ENCODE peak calls at places on chromosomes 13 and 19, in ten cellular contexts. G is tibial nerve, S is heart right ventricle, E is PC-3, U is osteoblast, I is breast epithelium, T is cardiac muscle cell, X is A549, Q is GM23338, V is psoas muscle. N is an unnamed sample. For H3K4me1, the result is how much of the 10 kb centered on the place peaks cover.

GRCh38 chr13:95115525-95115924 is 185.7 kb downstream of the ABCC4 start:
- DNase-seq in X (peak), I (no peak), U (peak), T (no peak), G (no peak), Q (no peak), E (peak), V (no peak), S (no peak), N (no peak)

GRCh38 chr19:3801412-3802096 is 15.4 kb upstream of the MATK start:
- DNase-seq in T (peak), U (peak), X (no peak), Q (peak), V (no peak), G (no peak), I (no peak), S (peak), E (peak), N (no peak)

GRCh38 chr13:99228737-99229691 is 28.4 kb downstream of the UBAC2 start:
- DNase-seq in Q (no peak), G (no peak), T (no peak), S (no peak), I (no peak), X (no peak), E (peak), U (peak), V (no peak), N (peak)

GRCh38 chr13:52195052-52195837 is 35.8 kb upstream of the NEK3 start:
- DNase-seq in U (peak), T (peak), G (peak), Q (peak), X (no peak), V (peak), I (peak), S (peak), E (peak), N (peak)

GRCh38 chr19:38733493-38734175 is 10.6 kb downstream of the CAPN12 start:
- DNase-seq in I (no peak), U (peak), V (no peak), Q (no peak), T (no peak), X (peak), G (no peak), E (no peak), S (peak), N (no peak)

GRCh38 chr13:48505597-48506091 is 27.2 kb downstream of the RCBTB2 start:
- DNase-seq in X (no peak), V (no peak), G (peak), S (no peak), E (no peak), Q (no peak), T (no peak), U (no peak), I (no peak), N (no peak)

GRCh38 chr19:48964205-48965032 is 690 bp upstream of the FTL start:
- DNase-seq in T (peak), E (no peak), X (peak), I (no peak), U (peak), S (no peak), Q (peak), V (no peak), G (no peak), N (peak)

GRCh38 chr13:112343591-112343990 is 32.6 kb upstream of the SPACA7 start:
- DNase-seq in X (no peak), E (no peak), G (no peak), U (no peak), Q (no peak), I (no peak), V (no peak), S (no peak), T (no peak), N (no peak)

GRCh38 chr19:16457195-16457953 is 14.4 kb downstream of the EPS15L1 start:
- DNase-seq in T (peak), V (peak), Q (peak), X (no peak), U (peak), G (no peak), E (peak), I (no peak), S (peak), N (peak)

GRCh38 chr19:29006057-29006735 is 206.8 kb downstream of the UQCRFS1 start:
- DNase-seq in I (no peak), Q (no peak), V (no peak), S (no peak), G (no peak), T (peak), E (no peak), X (no peak), U (no peak), N (no peak)

GRCh38 chr19:19538077-19538764 is at the start of gene CILP2:
- DNase-seq in U (peak), X (no peak), S (peak), Q (peak), I (no peak), V (peak), E (peak), T (peak), G (no peak), N (peak)

GRCh38 chr19:55479451-55480230 is 3.2 kb downstream of the ZNF628 start:
- DNase-seq in V (no peak), U (no peak), E (no peak), X (no peak), T (no peak), G (no peak), Q (no peak), I (no peak), S (no peak), N (no peak)

GRCh38 chr13:58583961-58584360 is 952.4 kb downstream of the PCDH17 start:
- DNase-seq in V (no peak), G (no peak), Q (no peak), I (no peak), U (no peak), E (peak), T (no peak), S (no peak), X (no peak), N (no peak)

GRCh38 chr13:100875392-100876043 is 200.9 kb upstream of the TMTC4 start:
- DNase-seq in V (no peak), T (peak), U (peak), S (no peak), I (no peak), E (peak), G (no peak), X (no peak), Q (no peak), N (peak)

GRCh38 chr13:44274838-44275237 is 98.8 kb upstream of the SERP2 start:
- DNase-seq in X (no peak), I (no peak), S (no peak), V (no peak), G (no peak), Q (no peak), T (no peak), E (no peak), U (no peak), N (no peak)

GRCh38 chr19:9354651-9355050 is 8.2 kb upstream of the ZNF177 start:
- DNase-seq in S (no peak), E (no peak), I (no peak), U (no peak), X (no peak), G (no peak), T (no peak), V (no peak), Q (no peak), N (no peak)

GRCh38 chr19:41321600-41322270 is 11.8 kb downstream of the CCDC97 start:
- DNase-seq in Q (peak), E (peak), I (no peak), V (peak), T (peak), G (no peak), S (no peak), X (peak), U (peak), N (no peak)

GRCh38 chr19:32866564-32867265 is 2.9 kb downstream of the SLC7A9 start:
- DNase-seq in G (no peak), E (no peak), X (no peak), S (no peak), Q (no peak), I (no peak), U (peak), T (no peak), V (no peak), N (no peak)

GRCh38 chr13:109821038-109821545 is 34.7 kb upstream of the IRS2 start:
- DNase-seq in Q (no peak), T (no peak), X (no peak), E (no peak), U (no peak), V (no peak), G (no peak), S (no peak), I (no peak), N (no peak)

GRCh38 chr13:112554214-112554850 is 33.6 kb downstream of the TUBGCP3 start:
- DNase-seq in Q (no peak), I (no peak), V (no peak), U (no peak), G (no peak), S (no peak), X (no peak), T (no peak), E (no peak), N (no peak)

GRCh38 chr19:8456064-8456463 is 11.3 kb downstream of the HNRNPM start:
- DNase-seq in G (no peak), Q (peak), I (no peak), S (no peak), X (peak), E (no peak), T (no peak), U (no peak), V (no peak), N (no peak)

GRCh38 chr19:32351807-32352630 is 6.6 kb downstream of the ZNF507 start:
- DNase-seq in G (no peak), X (no peak), T (peak), E (peak), S (no peak), V (no peak), I (no peak), Q (no peak), U (peak), N (no peak)

GRCh38 chr13:107339209-107339608 is 771.3 kb upstream of the ARGLU1 start:
- DNase-seq in E (peak), Q (peak), I (no peak), G (no peak), S (no peak), X (no peak), T (no peak), U (peak), V (no peak), N (no peak)
- H3K27ac ChIP-seq in E (no peak), Q (no peak), I (no peak), G (no peak), S (no peak), X (no peak), T (no peak), U (no peak), V (no peak), N (no peak)

DNA sequence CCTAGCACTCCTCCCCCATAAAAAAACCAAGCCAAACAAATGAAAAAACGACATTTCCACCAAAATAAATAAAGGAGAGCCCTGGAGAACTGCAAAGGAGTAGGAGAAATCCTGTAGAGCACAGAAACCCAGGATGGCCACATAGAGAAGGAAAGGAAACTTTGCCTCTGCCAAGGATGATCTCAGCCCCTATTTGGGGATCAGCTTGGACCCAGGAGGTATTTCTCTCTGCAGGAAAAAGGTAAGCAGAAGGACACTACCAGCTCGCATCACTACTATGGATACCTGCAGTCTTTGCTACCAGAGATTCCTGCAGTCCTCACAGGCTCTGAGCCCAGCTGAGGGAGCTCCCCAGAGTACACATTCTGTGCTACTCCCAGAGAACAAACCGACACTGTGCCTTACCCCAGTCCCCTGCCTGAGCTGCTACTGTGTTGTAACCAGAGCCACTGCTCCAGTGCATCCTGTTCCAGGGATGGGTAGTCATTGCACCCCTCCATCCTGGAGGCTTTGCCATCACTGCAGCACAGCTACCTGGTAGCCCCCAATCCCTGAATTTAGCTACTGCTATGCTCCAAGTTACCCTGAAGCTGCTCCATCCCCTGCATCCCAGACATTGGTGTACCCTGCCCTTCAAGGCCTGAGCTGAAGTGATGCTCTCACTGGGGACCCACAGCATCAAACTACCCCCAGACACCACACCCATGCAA is 41.7 kb downstream of the VWA8 start:
- DNase-seq in V (no peak), T (no peak), U (no peak), S (no peak), Q (peak), G (no peak), E (no peak), I (no peak), X (no peak), N (no peak)
- H3K4me1 ChIP-seq in V (half or more), T (under half), U (under half), S (under half), Q (under half), G (under half), E (under half), I (under half), X (under half), N (under half)

GRCh38 chr13:113740661-113741060 is 18.4 kb upstream of the TMEM255B start:
- DNase-seq in T (no peak), E (no peak), G (no peak), X (no peak), Q (no peak), S (no peak), I (no peak), U (no peak), V (no peak), N (no peak)

GRCh38 chr13:113741101-113741731 is 17.8 kb upstream of the TMEM255B start:
- DNase-seq in I (no peak), X (no peak), S (no peak), G (no peak), Q (no peak), E (no peak), V (no peak), T (no peak), U (no peak), N (no peak)

GRCh38 chr13:113742445-113743120 is 16.4 kb upstream of the TMEM255B start:
- DNase-seq in E (peak), I (no peak), U (no peak), V (no peak), S (no peak), G (no peak), X (no peak), T (no peak), Q (no peak), N (no peak)

GRCh38 chr13:113743366-113744195 is 15.4 kb upstream of the TMEM255B start:
- DNase-seq in E (no peak), I (no peak), G (no peak), Q (no peak), X (no peak), T (no peak), V (no peak), U (no peak), S (no peak), N (no peak)

DNA sequence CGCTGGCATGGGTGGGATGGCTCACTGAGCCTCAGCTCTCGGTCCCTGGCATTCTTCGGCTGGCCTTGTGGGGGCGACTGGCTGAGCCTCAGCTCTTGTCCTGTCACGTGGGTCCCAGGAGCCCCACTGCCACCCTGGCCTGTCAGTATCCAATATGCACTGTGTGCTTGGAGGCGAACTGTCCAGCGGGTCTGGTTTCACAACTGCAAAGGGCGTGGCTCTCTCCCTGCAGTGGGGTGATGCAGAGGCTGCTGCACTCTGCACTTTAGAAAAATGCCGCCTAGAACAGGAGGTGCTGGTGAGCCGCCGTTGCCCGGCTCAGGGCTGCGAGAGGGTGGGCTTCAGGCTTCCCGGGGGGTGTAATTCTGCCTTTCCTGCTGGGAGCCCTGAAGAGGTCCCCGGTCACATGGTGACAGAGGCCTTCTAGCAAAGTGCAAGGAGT is 17.0 kb upstream of the TMEM255B start:
- DNase-seq in U (peak), G (peak), T (peak), Q (peak), I (no peak), S (no peak), X (peak), V (peak), E (peak), N (peak)
- TF ChIP-seq CTCF in U (peak), G (no peak), T (peak), Q (peak), I (no peak), S (no peak), X (no peak), V (no peak), E (no peak), N (peak)

GRCh38 chr19:5687360-5688198 is 2.5 kb upstream of the RPL36 start:
- DNase-seq in E (no peak), I (no peak), V (no peak), U (no peak), G (no peak), Q (no peak), S (peak), X (no peak), T (no peak), N (no peak)

GRCh38 chr19:5683177-5683886 is 2.5 kb downstream of the HSD11B1L start:
- DNase-seq in G (no peak), T (no peak), X (no peak), V (no peak), U (no peak), S (no peak), I (no peak), E (no peak), Q (no peak), N (no peak)

GRCh38 chr19:5686647-5687359 is 3.3 kb upstream of the RPL36 start:
- DNase-seq in Q (peak), X (peak), U (peak), S (peak), G (peak), E (peak), V (peak), I (peak), T (peak), N (peak)

GRCh38 chr19:5684694-5685430 is 4.0 kb downstream of the HSD11B1L start:
- DNase-seq in V (no peak), I (no peak), U (peak), E (no peak), X (no peak), S (no peak), G (no peak), Q (no peak), T (no peak), N (no peak)

DNA sequence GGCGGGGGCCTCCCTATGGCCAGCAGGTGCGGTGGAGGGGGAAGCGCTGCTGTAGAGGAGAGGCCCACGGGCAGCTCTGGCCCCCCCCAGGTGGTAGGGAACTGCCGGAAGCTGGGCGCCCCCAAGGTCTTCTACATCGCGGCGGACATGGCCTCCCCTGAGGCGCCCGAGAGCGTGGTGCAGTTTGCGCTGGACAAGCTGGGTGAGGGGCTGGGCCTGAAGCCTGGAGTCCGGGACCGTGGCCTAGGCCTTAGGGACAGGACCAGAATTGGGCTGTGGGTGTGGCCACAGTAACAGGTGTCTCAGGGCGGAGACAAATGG is 3.8 kb upstream of the RPL36 start:
- DNase-seq in E (no peak), X (no peak), I (no peak), S (no peak), U (no peak), V (no peak), Q (no peak), T (no peak), G (no peak), N (no peak)
- H3K27ac ChIP-seq in E (no peak), X (peak), I (peak), S (peak), U (no peak), V (peak), Q (peak), T (peak), G (peak), N (no peak)

DNA sequence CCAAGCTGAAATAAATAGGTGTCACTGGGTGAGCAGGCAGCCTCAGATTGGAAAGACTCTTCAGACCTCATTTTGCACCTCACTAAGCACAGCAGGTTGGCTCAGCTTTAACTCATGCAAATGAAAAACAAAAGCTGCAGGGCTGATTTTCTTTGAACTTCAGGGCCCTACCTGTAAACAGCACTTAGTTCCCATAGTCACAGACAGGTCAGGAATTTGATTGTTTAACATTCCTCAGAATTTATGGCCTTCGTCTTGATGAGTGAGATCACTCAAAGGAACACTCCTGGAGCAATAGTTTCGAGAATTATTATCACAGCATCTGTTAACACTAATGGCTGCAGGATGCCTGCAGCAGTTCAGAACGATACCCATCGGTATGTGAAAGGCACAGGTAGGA is 718.5 kb downstream of the EFNB2 start:
- DNase-seq in X (no peak), G (no peak), U (no peak), S (no peak), I (no peak), T (no peak), Q (peak), V (no peak), E (peak), N (no peak)
- H3K4me1 ChIP-seq in X (under half), G (under half), U (under half), S (under half), I (under half), T (under half), Q (under half), V (under half), E (under half), N (under half)

GRCh38 chr19:42327381-42327780 is 1.9 kb downstream of the MEGF8 start:
- DNase-seq in U (peak), T (no peak), I (no peak), X (no peak), S (no peak), Q (no peak), E (no peak), G (no peak), V (no peak), N (no peak)

GRCh38 chr19:42324655-42325307 is 654 bp upstream of the MEGF8 start:
- DNase-seq in I (no peak), V (no peak), G (no peak), E (no peak), Q (no peak), S (no peak), U (peak), X (no peak), T (no peak), N (no peak)

GRCh38 chr19:42326969-42327368 is 1.5 kb downstream of the MEGF8 start:
- DNase-seq in E (no peak), I (no peak), V (no peak), S (no peak), X (no peak), G (no peak), T (no peak), Q (no peak), U (peak), N (no peak)

GRCh38 chr19:42325308-42325895 is at the start of gene MEGF8:
- DNase-seq in S (peak), G (peak), U (peak), E (peak), X (peak), T (peak), V (peak), Q (peak), I (peak), N (peak)

GRCh38 chr19:42325896-42326771 is 699 bp downstream of the MEGF8 start:
- DNase-seq in X (no peak), I (no peak), S (no peak), U (peak), T (no peak), G (no peak), Q (peak), V (peak), E (no peak), N (no peak)
- TF ChIP-seq CTCF in X (peak), I (no peak), S (no peak), U (no peak), T (peak), G (no peak), Q (peak), V (peak), E (peak), N (no peak)

DNA sequence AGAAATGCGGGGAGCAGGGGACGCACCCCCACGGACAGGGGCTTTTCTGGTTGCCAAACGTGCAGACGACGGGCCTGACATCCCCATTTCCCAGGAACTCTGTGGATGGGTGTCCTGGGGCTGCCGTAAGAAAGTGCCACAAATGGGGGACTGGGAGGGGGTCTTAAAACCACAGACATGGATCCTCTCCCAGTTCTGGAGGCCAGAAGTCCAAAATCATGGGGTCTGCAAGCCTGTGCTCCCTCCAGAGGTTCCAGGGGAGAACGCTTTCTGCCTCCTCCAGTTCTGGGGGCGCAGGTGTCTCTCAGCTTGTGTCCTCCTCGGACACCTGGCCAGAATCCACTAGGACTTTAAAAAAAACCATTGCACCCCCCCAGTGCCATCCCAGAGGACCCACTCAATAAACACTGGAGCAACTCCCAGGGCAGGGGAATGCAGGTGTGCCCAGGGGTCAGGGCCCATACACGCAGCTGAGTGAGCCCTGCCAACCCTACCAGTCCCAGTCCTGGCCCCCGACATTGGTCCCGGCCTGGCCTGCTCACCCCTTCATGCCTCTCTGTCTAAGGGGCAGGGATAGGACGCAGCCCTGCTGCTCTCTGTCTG is 103.9 kb downstream of the GADD45B start:
- DNase-seq in X (no peak), Q (no peak), V (no peak), S (no peak), I (no peak), E (no peak), U (no peak), G (no peak), T (no peak), N (no peak)
- H3K27ac ChIP-seq in X (peak), Q (peak), V (peak), S (peak), I (peak), E (no peak), U (peak), G (peak), T (peak), N (no peak)